ENCODE peak calls at places on chromosome 19, in four cellular contexts. Q is stimulated activated CD4-positive, alpha-beta T cell treated with anti-CD3 and anti-CD28 coated beads, TNF-alpha, amount 100 ng/mL, for 1 hour; A is activated T-helper 2 cell treated with anti-CD3 and anti-CD28 coated beads, Interferon-gamma antibody, Interleukin-2, Interleukin-4, amounts not matched to agents 10 μg/mL and 5 μg/mL and 100 μg/mL, durations not matched to agents 14 hours and 24 hours and 36 hours; O is stimulated activated naive CD4-positive, alpha-beta T cell treated with Interleukin-2 at 50 U/mL for 16 hours. D is an unnamed sample.

GRCh38 chr19:13343514-13343913 is 162.8 kb downstream of the CACNA1A start:
- DNase-seq in A (no peak), Q (no peak), O (no peak), D (no peak)

GRCh38 chr19:1170938-1171754 is 2.9 kb downstream of the SBNO2 start:
- DNase-seq in O (no peak), A (no peak), Q (no peak), D (no peak)

GRCh38 chr19:46609511-46610412 is 8.6 kb downstream of the CALM3 start:
- DNase-seq in A (no peak), O (no peak), Q (no peak), D (no peak)

GRCh38 chr19:37691881-37692504 is 27.6 kb downstream of the ZNF607 start:
- DNase-seq in Q (peak), A (peak), O (peak), D (peak)

GRCh38 chr19:46480409-46480808 is 9.0 kb upstream of the PNMA8A start:
- DNase-seq in O (no peak), A (no peak), Q (no peak), D (no peak)

GRCh38 chr19:2129486-2129885 is 21.9 kb downstream of the AP3D1 start:
- DNase-seq in O (no peak), A (no peak), Q (no peak), D (no peak)

GRCh38 chr19:47002106-47002766 is 17.4 kb upstream of the NPAS1 start:
- DNase-seq in A (no peak), O (no peak), Q (no peak), D (no peak)

GRCh38 chr19:51145926-51146493 is 3.9 kb downstream of the SIGLEC7 start:
- DNase-seq in O (no peak), A (no peak), Q (no peak), D (no peak)

GRCh38 chr19:31351212-31352193 is 2.3 kb upstream of the TSHZ3 start:
- DNase-seq in O (no peak), A (no peak), Q (no peak), D (no peak)

GRCh38 chr19:3346677-3347353 is 19.6 kb upstream of the NFIC start:
- DNase-seq in O (no peak), Q (no peak), A (no peak), D (no peak)

GRCh38 chr19:14440049-14440448 is 6.9 kb downstream of the PKN1 start:
- DNase-seq in O (peak), Q (peak), A (peak), D (no peak)

GRCh38 chr19:623974-624373 is 9.4 kb downstream of the POLRMT start:
- DNase-seq in O (no peak), Q (no peak), A (no peak), D (no peak)

GRCh38 chr19:4390017-4390861 is 10.1 kb downstream of the SH3GL1 start:
- DNase-seq in Q (no peak), A (no peak), O (no peak), D (no peak)

GRCh38 chr19:57559008-57559403 is 657 bp downstream of the ZNF550 start:
- DNase-seq in Q (no peak), A (no peak), O (no peak), D (peak)

GRCh38 chr19:12350185-12350889 is 15.1 kb downstream of the ZNF442 start:
- DNase-seq in Q (no peak), O (no peak), A (no peak), D (no peak)

GRCh38 chr19:17576758-17577532 is 21.5 kb downstream of the COLGALT1 start:
- DNase-seq in Q (no peak), O (no peak), A (peak), D (peak)

GRCh38 chr19:18481505-18482222 is 40.2 kb downstream of the ELL start:
- DNase-seq in A (no peak), Q (no peak), O (no peak), D (no peak)

GRCh38 chr19:1119475-1120217 is 15.9 kb downstream of the GPX4 start:
- DNase-seq in O (no peak), Q (no peak), A (no peak), D (no peak)

GRCh38 chr19:355134-355533 is 10.5 kb upstream of the MIER2 start:
- DNase-seq in A (no peak), Q (no peak), O (no peak), D (no peak)

GRCh38 chr19:41351339-41352245 is 2.1 kb downstream of the TGFB1 start:
- DNase-seq in A (peak), O (peak), Q (peak), D (peak)

GRCh38 chr19:2517881-2518601 is 42.1 kb downstream of the GADD45B start:
- DNase-seq in O (no peak), A (no peak), Q (no peak), D (no peak)

GRCh38 chr19:56748443-56748842 is 76.9 kb upstream of the ZNF835 start:
- DNase-seq in O (no peak), A (no peak), Q (no peak), D (no peak)

GRCh38 chr19:1394252-1395193 is 6.8 kb downstream of the GAMT start:
- DNase-seq in A (no peak), O (no peak), Q (no peak), D (no peak)

D was measured in Caco-2.